ENCODE peak calls at places on chromosomes 16 and 17, in seven cellular contexts. C is HCT116, I is SK-N-SH, P is GM12878, Z is H1, E is K562, J is HepG2. K is an unnamed sample.

GRCh38 chr16:17356243-17356933 is 114.4 kb downstream of the XYLT1 start:
- DNase-seq in Z (no peak), C (no peak), P (no peak), I (no peak), E (no peak), J (no peak), K (no peak)

GRCh38 chr16:22887445-22887844 is 73.5 kb downstream of the HS3ST2 start:
- DNase-seq in I (no peak), Z (no peak), P (no peak), J (no peak), C (no peak), E (no peak), K (no peak)

GRCh38 chr17:27651411-27652345 is 20.7 kb downstream of the LGALS9 start:
- DNase-seq in P (no peak), Z (no peak), I (peak; percentile 26), E (no peak), J (peak; percentile 23), C (no peak), K (peak; percentile 64)

GRCh38 chr16:59067207-59067606 is 333.1 kb upstream of the GOT2 start:
- DNase-seq in E (no peak), C (no peak), I (no peak), Z (no peak), J (no peak), P (no peak), K (no peak)

GRCh38 chr17:38591759-38592241 is 14.0 kb downstream of the SRCIN1 start:
- DNase-seq in J (no peak), C (no peak), I (peak; percentile 50), Z (no peak), P (no peak), E (no peak), K (no peak)

GRCh38 chr16:79509906-79510305 is 90.6 kb downstream of the MAF start:
- DNase-seq in J (no peak), C (no peak), Z (no peak), P (no peak), E (no peak), I (no peak), K (no peak)

GRCh38 chr17:64223931-64224657 is 39.0 kb downstream of the TEX2 start:
- DNase-seq in C (no peak), P (no peak), E (no peak), I (no peak), J (no peak), Z (no peak), K (no peak)

GRCh38 chr16:2244301-2244700 is 7.1 kb downstream of the ECI1 start:
- DNase-seq in I (peak; percentile 66), J (no peak), Z (no peak), P (no peak), C (no peak), E (no peak), K (no peak)

GRCh38 chr17:81664051-81664470 is 2.3 kb downstream of the OXLD1 start:
- DNase-seq in E (no peak), P (no peak), I (no peak), Z (no peak), J (no peak), C (peak; percentile 64), K (no peak)

GRCh38 chr17:36112572-36112971 is 8.9 kb downstream of the CCL4 start:
- DNase-seq in P (no peak), Z (no peak), C (no peak), J (no peak), E (no peak), I (no peak), K (no peak)

GRCh38 chr17:74921045-74921681 is 1.9 kb downstream of the USH1G start:
- DNase-seq in C (no peak), J (no peak), P (no peak), E (no peak), Z (no peak), I (no peak), K (no peak)

GRCh38 chr16:75379911-75380847 is 53.1 kb downstream of the CFDP1 start:
- DNase-seq in I (no peak), Z (no peak), P (peak; percentile 60), E (no peak), J (no peak), C (no peak), K (no peak)

GRCh38 chr17:29664743-29665479 is 42.2 kb upstream of the CORO6 start:
- DNase-seq in Z (no peak), C (peak; percentile 60), P (no peak), J (no peak), I (no peak), E (peak; percentile 27), K (no peak)

GRCh38 chr17:2880050-2880449 is 83.8 kb downstream of the RAP1GAP2 start:
- DNase-seq in C (no peak), P (no peak), Z (no peak), J (no peak), I (no peak), E (no peak), K (no peak)

GRCh38 chr16:88345943-88346560 is 36.7 kb upstream of the ZNF469 start:
- DNase-seq in J (no peak), P (no peak), Z (no peak), C (no peak), E (no peak), I (peak; percentile 22), K (no peak)

GRCh38 chr16:58854392-58854791 is 120.3 kb upstream of the GOT2 start:
- DNase-seq in Z (no peak), J (no peak), E (no peak), P (peak; percentile 46), I (no peak), C (no peak), K (no peak)

GRCh38 chr16:17334096-17334495 is 136.7 kb downstream of the XYLT1 start:
- DNase-seq in I (no peak), Z (no peak), C (no peak), E (no peak), J (no peak), P (no peak), K (no peak)

GRCh38 chr17:31093866-31094599 is 744 bp upstream of the NF1 start:
- DNase-seq in Z (no peak), P (no peak), J (peak; percentile 63), C (no peak), I (no peak), E (no peak), K (no peak)

GRCh38 chr17:79617740-79618382 is 7.0 kb upstream of the RBFOX3 start:
- DNase-seq in I (no peak), J (no peak), P (no peak), C (no peak), Z (no peak), E (no peak), K (no peak)

GRCh38 chr16:17283022-17283421 is 187.7 kb downstream of the XYLT1 start:
- DNase-seq in C (no peak), E (no peak), I (peak; percentile 43), Z (no peak), P (no peak), J (no peak), K (no peak)

GRCh38 chr16:46691720-46692119 is 2.3 kb downstream of the ORC6 start:
- DNase-seq in C (no peak), J (no peak), Z (no peak), I (no peak), E (no peak), P (no peak), K (no peak)

GRCh38 chr17:46903762-46904672 is 18.9 kb upstream of the GOSR2 start:
- DNase-seq in E (no peak), Z (no peak), J (no peak), P (no peak), C (no peak), I (no peak), K (no peak)
- TF ChIP-seq JUND in E (no peak), Z (no peak), J (no peak), P (no peak), C (no peak), I (no peak), K (no peak)

DNA sequence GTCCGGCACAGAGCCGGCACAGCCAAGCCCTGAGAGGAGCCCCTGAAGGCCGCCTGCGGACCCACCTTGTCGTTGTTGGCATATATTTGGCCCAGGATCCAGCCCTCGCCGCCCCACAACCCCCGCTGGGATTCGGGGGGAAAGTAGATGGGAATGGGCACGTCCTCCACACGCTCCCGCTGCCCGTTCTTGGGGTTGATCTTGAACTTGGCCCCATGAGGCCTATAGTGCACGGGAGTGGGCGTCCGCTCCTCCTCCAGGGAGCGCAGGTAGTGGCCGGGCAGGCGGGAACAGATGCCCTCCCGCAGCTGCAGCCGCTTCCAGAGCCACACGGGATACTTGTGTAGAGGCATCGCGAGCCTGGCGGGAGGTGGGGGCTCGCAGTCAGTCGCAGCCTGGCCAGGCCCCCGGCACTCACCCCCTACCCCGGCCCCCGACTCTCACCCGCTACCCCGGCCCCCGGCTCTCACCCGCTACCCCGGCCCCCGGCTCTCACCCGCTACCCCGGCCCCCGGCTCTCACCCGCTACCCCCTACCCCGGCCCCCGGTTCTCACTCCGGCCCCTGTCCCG is 387 bp downstream of the MRPL28 start:
- DNase-seq in P (no peak), C (no peak), I (peak; percentile 76), Z (no peak), J (no peak), E (peak; percentile 52), K (no peak)
- TF ChIP-seq JUND in P (no peak), C (no peak), I (no peak), Z (no peak), J (no peak), E (no peak), K (no peak)

DNA sequence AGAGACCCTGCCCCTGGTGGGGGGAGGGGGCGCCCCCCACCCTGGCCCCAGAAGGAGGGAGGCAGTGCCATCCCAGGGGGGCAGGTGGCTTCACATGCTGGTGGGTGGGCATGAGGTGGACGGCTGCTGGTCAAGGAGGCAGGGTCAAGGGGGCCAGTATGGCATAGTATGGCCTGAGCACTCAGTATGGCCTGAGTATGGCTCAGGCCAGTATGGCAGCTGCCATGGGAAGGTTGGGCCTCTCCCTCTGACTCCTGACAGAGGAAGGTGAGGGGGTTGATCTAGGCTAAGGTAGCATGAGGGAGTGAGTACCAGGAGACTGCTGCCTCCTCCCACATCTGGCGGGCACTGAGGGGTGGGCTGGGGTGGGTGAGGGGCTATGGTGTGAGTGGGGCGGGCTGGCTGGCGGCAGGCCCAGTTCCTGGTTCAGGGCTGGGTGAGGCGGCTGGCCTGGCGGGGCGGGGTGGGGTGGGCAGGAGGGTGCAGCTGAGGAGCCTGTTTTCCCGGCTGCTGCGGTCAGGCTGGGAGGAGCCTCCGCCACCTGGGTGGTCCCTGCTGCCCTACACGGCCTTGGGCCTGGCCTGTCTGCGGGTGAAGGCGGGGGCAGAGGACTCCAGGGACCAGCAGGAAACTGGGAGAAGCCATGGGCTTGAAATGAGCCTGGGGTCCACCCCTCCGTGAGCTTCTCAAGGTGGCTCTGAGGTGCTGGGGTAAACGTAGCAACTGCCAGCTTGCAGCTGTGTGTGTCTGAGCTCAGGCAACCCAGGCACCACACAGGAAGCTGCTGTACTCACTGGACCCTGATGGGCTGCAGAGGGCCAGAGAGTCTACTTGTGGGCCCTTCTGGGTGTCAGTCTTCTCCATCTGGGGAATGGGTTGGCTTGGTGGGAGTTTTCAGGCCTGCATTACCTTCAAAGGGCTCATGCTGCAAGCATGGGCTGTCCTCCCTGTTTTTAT is 57.0 kb downstream of the RAI1 start:
- DNase-seq in C (no peak), I (peak; percentile 89), Z (no peak), E (no peak), J (no peak), P (no peak), K (no peak)
- TF ChIP-seq JUND in C (no peak), I (no peak), Z (no peak), E (no peak), J (no peak), P (no peak), K (no peak)

DNA sequence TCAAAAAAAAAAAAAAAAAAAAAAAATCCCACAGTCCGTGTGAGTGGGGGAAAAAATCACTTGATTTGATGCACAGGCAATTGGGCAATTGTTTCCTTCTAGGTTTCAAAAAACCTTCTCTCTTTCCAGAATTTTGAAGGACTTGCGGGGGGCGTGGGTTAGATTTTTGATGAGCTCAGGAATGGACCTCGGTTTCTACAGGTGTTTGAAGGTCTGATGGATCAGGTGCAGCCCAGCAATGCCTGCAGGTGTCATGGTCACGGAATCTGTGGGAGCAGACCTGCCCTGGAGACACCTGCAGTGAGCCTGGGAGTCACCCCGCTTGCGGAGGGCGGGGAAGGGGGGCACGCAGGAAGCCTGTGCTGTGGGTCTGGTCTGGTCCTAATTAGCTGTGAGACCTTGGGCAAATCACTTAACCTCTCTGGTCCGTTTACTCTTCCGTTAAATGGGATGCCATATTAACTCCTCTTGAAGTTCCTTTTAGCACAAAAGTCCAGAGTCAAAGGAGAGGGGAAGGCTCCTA is 174.2 kb downstream of the IRF8 start:
- DNase-seq in E (no peak), J (no peak), I (no peak), Z (no peak), C (no peak), P (no peak), K (no peak)
- TF ChIP-seq JUND in E (no peak), J (no peak), I (no peak), Z (no peak), C (no peak), P (no peak), K (no peak)

K was measured in T47D.